ENCODE peak calls at places on chromosomes 11 and 22, in nine cellular contexts. One of them, this sample, is unnamed.

GRCh38 chr11:61910473-61911123 is 6.8 kb downstream of the RAB3IL1 start:
- DNase-seq in GM20000: no peak
- DNase-seq in stimulated activated CD8-positive, alpha-beta memory T cell treated with anti-CD3 and anti-CD28 coated beads, Interleukin-15, amount 100 ng/mL, for 48 hours: no peak
- DNase-seq in GM12878: no peak
- DNase-seq in Caki2: no peak
- DNase-seq in cardiac fibroblast: no peak
- DNase-seq in nucleus accumbens: no peak
- DNase-seq in NCI-H146: no peak
- DNase-seq in lung microvascular endothelial cell: no peak
- DNase-seq in this sample: no peak

GRCh38 chr11:46678741-46679130 is 21.7 kb downstream of the ARHGAP1 start:
- DNase-seq in Caki2: no peak
- DNase-seq in lung microvascular endothelial cell: no peak
- DNase-seq in cardiac fibroblast: no peak
- DNase-seq in NCI-H146: no peak
- DNase-seq in GM20000: no peak
- DNase-seq in GM12878: no peak
- DNase-seq in nucleus accumbens: no peak
- DNase-seq in stimulated activated CD8-positive, alpha-beta memory T cell treated with anti-CD3 and anti-CD28 coated beads, Interleukin-15, amount 100 ng/mL, for 48 hours: no peak
- DNase-seq in this sample: no peak

GRCh38 chr22:18110194-18110943 is at the start of gene TUBA8:
- DNase-seq in Caki2: peak; percentile 50
- DNase-seq in NCI-H146: peak; percentile 79
- DNase-seq in GM12878: no peak
- DNase-seq in lung microvascular endothelial cell: peak; percentile 45
- DNase-seq in stimulated activated CD8-positive, alpha-beta memory T cell treated with anti-CD3 and anti-CD28 coated beads, Interleukin-15, amount 100 ng/mL, for 48 hours: no peak
- DNase-seq in GM20000: peak; percentile 66
- DNase-seq in cardiac fibroblast: peak; percentile 35
- DNase-seq in nucleus accumbens: peak; percentile 19
- DNase-seq in this sample: peak; percentile 15

GRCh38 chr11:60098508-60098907 is 10.0 kb downstream of the MS4A2 start:
- DNase-seq in GM20000: no peak
- DNase-seq in stimulated activated CD8-positive, alpha-beta memory T cell treated with anti-CD3 and anti-CD28 coated beads, Interleukin-15, amount 100 ng/mL, for 48 hours: no peak
- DNase-seq in cardiac fibroblast: no peak
- DNase-seq in lung microvascular endothelial cell: peak; percentile 14
- DNase-seq in NCI-H146: no peak
- DNase-seq in Caki2: peak; percentile 17
- DNase-seq in nucleus accumbens: no peak
- DNase-seq in GM12878: no peak
- DNase-seq in this sample: no peak

GRCh38 chr22:25370322-25370721 is 150.9 kb downstream of the CRYBB2 start:
- DNase-seq in nucleus accumbens: no peak
- DNase-seq in lung microvascular endothelial cell: no peak
- DNase-seq in cardiac fibroblast: no peak
- DNase-seq in NCI-H146: no peak
- DNase-seq in GM12878: no peak
- DNase-seq in GM20000: no peak
- DNase-seq in Caki2: no peak
- DNase-seq in stimulated activated CD8-positive, alpha-beta memory T cell treated with anti-CD3 and anti-CD28 coated beads, Interleukin-15, amount 100 ng/mL, for 48 hours: no peak
- DNase-seq in this sample: no peak

GRCh38 chr11:11450744-11451362 is 97.8 kb upstream of the CSNK2A3 start:
- DNase-seq in nucleus accumbens: no peak
- DNase-seq in GM20000: no peak
- DNase-seq in NCI-H146: no peak
- DNase-seq in lung microvascular endothelial cell: no peak
- DNase-seq in stimulated activated CD8-positive, alpha-beta memory T cell treated with anti-CD3 and anti-CD28 coated beads, Interleukin-15, amount 100 ng/mL, for 48 hours: no peak
- DNase-seq in Caki2: peak; percentile 49
- DNase-seq in cardiac fibroblast: peak; percentile 24
- DNase-seq in GM12878: no peak
- DNase-seq in this sample: no peak

GRCh38 chr11:910589-911030 is at the start of gene CHID1:
- DNase-seq in cardiac fibroblast: peak; percentile 73
- DNase-seq in lung microvascular endothelial cell: peak; percentile 87
- DNase-seq in NCI-H146: peak; percentile 87
- DNase-seq in Caki2: peak; percentile 81
- DNase-seq in nucleus accumbens: peak; percentile 65
- DNase-seq in stimulated activated CD8-positive, alpha-beta memory T cell treated with anti-CD3 and anti-CD28 coated beads, Interleukin-15, amount 100 ng/mL, for 48 hours: peak; percentile 83
- DNase-seq in GM12878: no peak
- DNase-seq in GM20000: peak; percentile 100
- DNase-seq in this sample: peak; percentile 85

GRCh38 chr11:35242412-35242811 is 103.4 kb downstream of the CD44 start:
- DNase-seq in lung microvascular endothelial cell: no peak
- DNase-seq in GM20000: no peak
- DNase-seq in NCI-H146: no peak
- DNase-seq in Caki2: no peak
- DNase-seq in stimulated activated CD8-positive, alpha-beta memory T cell treated with anti-CD3 and anti-CD28 coated beads, Interleukin-15, amount 100 ng/mL, for 48 hours: no peak
- DNase-seq in cardiac fibroblast: peak; percentile 65
- DNase-seq in GM12878: no peak
- DNase-seq in nucleus accumbens: no peak
- DNase-seq in this sample: no peak

GRCh38 chr11:131945695-131946094 is 575.3 kb downstream of the NTM start:
- DNase-seq in lung microvascular endothelial cell: no peak
- DNase-seq in GM12878: no peak
- DNase-seq in GM20000: no peak
- DNase-seq in nucleus accumbens: no peak
- DNase-seq in stimulated activated CD8-positive, alpha-beta memory T cell treated with anti-CD3 and anti-CD28 coated beads, Interleukin-15, amount 100 ng/mL, for 48 hours: no peak
- DNase-seq in cardiac fibroblast: no peak
- DNase-seq in NCI-H146: no peak
- DNase-seq in Caki2: no peak
- DNase-seq in this sample: no peak

GRCh38 chr11:76209956-76210885 is 3.9 kb upstream of the WNT11 start:
- DNase-seq in GM20000: peak; percentile 63
- DNase-seq in lung microvascular endothelial cell: peak; percentile 83
- DNase-seq in NCI-H146: peak; percentile 75
- DNase-seq in stimulated activated CD8-positive, alpha-beta memory T cell treated with anti-CD3 and anti-CD28 coated beads, Interleukin-15, amount 100 ng/mL, for 48 hours: no peak
- DNase-seq in cardiac fibroblast: peak; percentile 72
- DNase-seq in Caki2: peak; percentile 42
- DNase-seq in GM12878: no peak
- DNase-seq in nucleus accumbens: no peak
- DNase-seq in this sample: peak; percentile 34

GRCh38 chr11:132977241-132977640 is 555.1 kb downstream of the OPCML start:
- DNase-seq in Caki2: no peak
- DNase-seq in stimulated activated CD8-positive, alpha-beta memory T cell treated with anti-CD3 and anti-CD28 coated beads, Interleukin-15, amount 100 ng/mL, for 48 hours: no peak
- DNase-seq in NCI-H146: no peak
- DNase-seq in GM12878: no peak
- DNase-seq in nucleus accumbens: no peak
- DNase-seq in GM20000: no peak
- DNase-seq in cardiac fibroblast: no peak
- DNase-seq in lung microvascular endothelial cell: no peak
- DNase-seq in this sample: no peak

GRCh38 chr11:16775604-16776283 is 37.3 kb downstream of the C11orf58 start:
- DNase-seq in nucleus accumbens: no peak
- DNase-seq in NCI-H146: no peak
- DNase-seq in GM12878: no peak
- DNase-seq in Caki2: no peak
- DNase-seq in stimulated activated CD8-positive, alpha-beta memory T cell treated with anti-CD3 and anti-CD28 coated beads, Interleukin-15, amount 100 ng/mL, for 48 hours: no peak
- DNase-seq in lung microvascular endothelial cell: no peak
- DNase-seq in GM20000: no peak
- DNase-seq in cardiac fibroblast: no peak
- DNase-seq in this sample: no peak

GRCh38 chr11:17382046-17382728 is 6.3 kb downstream of the KCNJ11 start:
- DNase-seq in NCI-H146: no peak
- DNase-seq in cardiac fibroblast: peak; percentile 58
- DNase-seq in nucleus accumbens: no peak
- DNase-seq in GM20000: no peak
- DNase-seq in lung microvascular endothelial cell: no peak
- DNase-seq in GM12878: no peak
- DNase-seq in Caki2: no peak
- DNase-seq in stimulated activated CD8-positive, alpha-beta memory T cell treated with anti-CD3 and anti-CD28 coated beads, Interleukin-15, amount 100 ng/mL, for 48 hours: no peak
- DNase-seq in this sample: no peak

GRCh38 chr11:39784873-39785272 is 1674.6 kb downstream of the LRRC4C start:
- DNase-seq in GM12878: no peak
- DNase-seq in cardiac fibroblast: no peak
- DNase-seq in stimulated activated CD8-positive, alpha-beta memory T cell treated with anti-CD3 and anti-CD28 coated beads, Interleukin-15, amount 100 ng/mL, for 48 hours: no peak
- DNase-seq in lung microvascular endothelial cell: no peak
- DNase-seq in nucleus accumbens: no peak
- DNase-seq in GM20000: no peak
- DNase-seq in NCI-H146: no peak
- DNase-seq in Caki2: no peak
- DNase-seq in this sample: no peak

GRCh38 chr11:26931248-26931631 is 62.7 kb upstream of the FIBIN start:
- DNase-seq in cardiac fibroblast: peak; percentile 58
- DNase-seq in Caki2: no peak
- DNase-seq in nucleus accumbens: no peak
- DNase-seq in lung microvascular endothelial cell: no peak
- DNase-seq in GM12878: no peak
- DNase-seq in stimulated activated CD8-positive, alpha-beta memory T cell treated with anti-CD3 and anti-CD28 coated beads, Interleukin-15, amount 100 ng/mL, for 48 hours: no peak
- DNase-seq in NCI-H146: no peak
- DNase-seq in GM20000: no peak
- DNase-seq in this sample: peak; percentile 35

GRCh38 chr11:128642571-128642970 is 51.3 kb upstream of the FLI1 start:
- DNase-seq in GM20000: no peak
- DNase-seq in GM12878: no peak
- DNase-seq in lung microvascular endothelial cell: no peak
- DNase-seq in stimulated activated CD8-positive, alpha-beta memory T cell treated with anti-CD3 and anti-CD28 coated beads, Interleukin-15, amount 100 ng/mL, for 48 hours: no peak
- DNase-seq in Caki2: no peak
- DNase-seq in cardiac fibroblast: no peak
- DNase-seq in NCI-H146: no peak
- DNase-seq in nucleus accumbens: no peak
- DNase-seq in this sample: no peak

GRCh38 chr22:35624547-35624946 is 7.4 kb upstream of the MB start:
- DNase-seq in stimulated activated CD8-positive, alpha-beta memory T cell treated with anti-CD3 and anti-CD28 coated beads, Interleukin-15, amount 100 ng/mL, for 48 hours: no peak
- DNase-seq in GM12878: no peak
- DNase-seq in NCI-H146: no peak
- DNase-seq in lung microvascular endothelial cell: no peak
- DNase-seq in cardiac fibroblast: no peak
- DNase-seq in GM20000: no peak
- DNase-seq in nucleus accumbens: no peak
- DNase-seq in Caki2: no peak
- DNase-seq in this sample: no peak

GRCh38 chr22:43995798-43996169 is 28.3 kb upstream of the PARVB start:
- DNase-seq in lung microvascular endothelial cell: no peak
- DNase-seq in GM20000: peak; percentile 19
- DNase-seq in Caki2: no peak
- DNase-seq in GM12878: no peak
- DNase-seq in stimulated activated CD8-positive, alpha-beta memory T cell treated with anti-CD3 and anti-CD28 coated beads, Interleukin-15, amount 100 ng/mL, for 48 hours: no peak
- DNase-seq in NCI-H146: no peak
- DNase-seq in cardiac fibroblast: no peak
- DNase-seq in nucleus accumbens: no peak
- DNase-seq in this sample: no peak

GRCh38 chr11:109037856-109038780 is 373.2 kb downstream of the DDX10 start:
- DNase-seq in stimulated activated CD8-positive, alpha-beta memory T cell treated with anti-CD3 and anti-CD28 coated beads, Interleukin-15, amount 100 ng/mL, for 48 hours: no peak
- DNase-seq in GM20000: no peak
- DNase-seq in cardiac fibroblast: peak; percentile 85
- DNase-seq in Caki2: no peak
- DNase-seq in lung microvascular endothelial cell: peak; percentile 31
- DNase-seq in nucleus accumbens: peak; percentile 12
- DNase-seq in NCI-H146: peak; percentile 11
- DNase-seq in GM12878: no peak
- DNase-seq in this sample: no peak

GRCh38 chr11:133228406-133229330 is 303.6 kb downstream of the OPCML start:
- DNase-seq in cardiac fibroblast: no peak
- DNase-seq in nucleus accumbens: no peak
- DNase-seq in stimulated activated CD8-positive, alpha-beta memory T cell treated with anti-CD3 and anti-CD28 coated beads, Interleukin-15, amount 100 ng/mL, for 48 hours: no peak
- DNase-seq in lung microvascular endothelial cell: no peak
- DNase-seq in Caki2: no peak
- DNase-seq in GM20000: no peak
- DNase-seq in GM12878: no peak
- DNase-seq in NCI-H146: peak; percentile 95
- DNase-seq in this sample: no peak

GRCh38 chr11:114317738-114318137 is 21.5 kb downstream of the NNMT start:
- DNase-seq in nucleus accumbens: no peak
- DNase-seq in Caki2: no peak
- DNase-seq in NCI-H146: peak; percentile 85
- DNase-seq in lung microvascular endothelial cell: no peak
- DNase-seq in GM20000: no peak
- DNase-seq in GM12878: no peak
- DNase-seq in stimulated activated CD8-positive, alpha-beta memory T cell treated with anti-CD3 and anti-CD28 coated beads, Interleukin-15, amount 100 ng/mL, for 48 hours: no peak
- DNase-seq in cardiac fibroblast: peak; percentile 64
- DNase-seq in this sample: peak; percentile 42

GRCh38 chr11:17428930-17429329 is 40.5 kb upstream of the KCNJ11 start:
- DNase-seq in Caki2: no peak
- DNase-seq in GM20000: no peak
- DNase-seq in NCI-H146: no peak
- DNase-seq in nucleus accumbens: no peak
- DNase-seq in stimulated activated CD8-positive, alpha-beta memory T cell treated with anti-CD3 and anti-CD28 coated beads, Interleukin-15, amount 100 ng/mL, for 48 hours: no peak
- DNase-seq in lung microvascular endothelial cell: no peak
- DNase-seq in cardiac fibroblast: no peak
- DNase-seq in GM12878: no peak
- DNase-seq in this sample: peak; percentile 38

GRCh38 chr11:2885017-2885675 is 429 bp downstream of the CDKN1C start:
- DNase-seq in GM12878: no peak
- DNase-seq in nucleus accumbens: peak; percentile 44
- DNase-seq in cardiac fibroblast: peak; percentile 25
- DNase-seq in stimulated activated CD8-positive, alpha-beta memory T cell treated with anti-CD3 and anti-CD28 coated beads, Interleukin-15, amount 100 ng/mL, for 48 hours: peak; percentile 18
- DNase-seq in GM20000: peak; percentile 78
- DNase-seq in Caki2: peak; percentile 46
- DNase-seq in NCI-H146: peak; percentile 53
- DNase-seq in lung microvascular endothelial cell: peak; percentile 80
- DNase-seq in this sample: peak; percentile 28

GRCh38 chr22:40653361-40653760 is 16.8 kb upstream of the MRTFA start:
- DNase-seq in nucleus accumbens: no peak
- DNase-seq in GM20000: no peak
- DNase-seq in GM12878: no peak
- DNase-seq in Caki2: no peak
- DNase-seq in stimulated activated CD8-positive, alpha-beta memory T cell treated with anti-CD3 and anti-CD28 coated beads, Interleukin-15, amount 100 ng/mL, for 48 hours: no peak
- DNase-seq in cardiac fibroblast: no peak
- DNase-seq in lung microvascular endothelial cell: no peak
- DNase-seq in NCI-H146: no peak
- DNase-seq in this sample: peak; percentile 18

GRCh38 chr11:2298795-2299747 is 2.6 kb downstream of the C11orf21 start:
- DNase-seq in cardiac fibroblast: peak; percentile 6
- DNase-seq in NCI-H146: peak; percentile 67
- DNase-seq in lung microvascular endothelial cell: peak; percentile 36
- DNase-seq in GM12878: no peak
- DNase-seq in stimulated activated CD8-positive, alpha-beta memory T cell treated with anti-CD3 and anti-CD28 coated beads, Interleukin-15, amount 100 ng/mL, for 48 hours: no peak
- DNase-seq in GM20000: no peak
- DNase-seq in Caki2: no peak
- DNase-seq in nucleus accumbens: no peak
- DNase-seq in this sample: peak; percentile 26

GRCh38 chr11:96963375-96963774 is 573.6 kb downstream of the JRKL start:
- DNase-seq in Caki2: no peak
- DNase-seq in NCI-H146: no peak
- DNase-seq in stimulated activated CD8-positive, alpha-beta memory T cell treated with anti-CD3 and anti-CD28 coated beads, Interleukin-15, amount 100 ng/mL, for 48 hours: no peak
- DNase-seq in GM12878: no peak
- DNase-seq in lung microvascular endothelial cell: no peak
- DNase-seq in cardiac fibroblast: no peak
- DNase-seq in GM20000: no peak
- DNase-seq in nucleus accumbens: no peak
- DNase-seq in this sample: no peak

GRCh38 chr11:64911689-64912088 is 5.3 kb downstream of the ATG2A start:
- DNase-seq in nucleus accumbens: no peak
- DNase-seq in cardiac fibroblast: no peak
- DNase-seq in stimulated activated CD8-positive, alpha-beta memory T cell treated with anti-CD3 and anti-CD28 coated beads, Interleukin-15, amount 100 ng/mL, for 48 hours: no peak
- DNase-seq in Caki2: no peak
- DNase-seq in lung microvascular endothelial cell: no peak
- DNase-seq in GM12878: no peak
- DNase-seq in GM20000: no peak
- DNase-seq in NCI-H146: no peak
- DNase-seq in this sample: peak; percentile 38

GRCh38 chr11:12126352-12127019 is 16.1 kb downstream of the MICAL2 start:
- DNase-seq in cardiac fibroblast: peak; percentile 93
- DNase-seq in Caki2: no peak
- DNase-seq in GM12878: no peak
- DNase-seq in GM20000: no peak
- DNase-seq in lung microvascular endothelial cell: no peak
- DNase-seq in NCI-H146: no peak
- DNase-seq in stimulated activated CD8-positive, alpha-beta memory T cell treated with anti-CD3 and anti-CD28 coated beads, Interleukin-15, amount 100 ng/mL, for 48 hours: no peak
- DNase-seq in nucleus accumbens: no peak
- DNase-seq in this sample: no peak

GRCh38 chr22:30015846-30016245 is 64.4 kb upstream of the HORMAD2 start:
- DNase-seq in nucleus accumbens: no peak
- DNase-seq in NCI-H146: no peak
- DNase-seq in Caki2: no peak
- DNase-seq in stimulated activated CD8-positive, alpha-beta memory T cell treated with anti-CD3 and anti-CD28 coated beads, Interleukin-15, amount 100 ng/mL, for 48 hours: no peak
- DNase-seq in GM20000: no peak
- DNase-seq in GM12878: no peak
- DNase-seq in lung microvascular endothelial cell: no peak
- DNase-seq in cardiac fibroblast: peak; percentile 83
- DNase-seq in this sample: no peak

GRCh38 chr11:67119577-67120391 is 721 bp downstream of the KDM2A start:
- DNase-seq in lung microvascular endothelial cell: peak; percentile 46
- DNase-seq in NCI-H146: peak; percentile 40
- DNase-seq in cardiac fibroblast: peak; percentile 21
- DNase-seq in Caki2: no peak
- DNase-seq in GM12878: no peak
- DNase-seq in GM20000: peak; percentile 62
- DNase-seq in nucleus accumbens: peak; percentile 15
- DNase-seq in stimulated activated CD8-positive, alpha-beta memory T cell treated with anti-CD3 and anti-CD28 coated beads, Interleukin-15, amount 100 ng/mL, for 48 hours: no peak
- DNase-seq in this sample: peak; percentile 43

GRCh38 chr22:24565077-24565476 is 9.3 kb downstream of the SNRPD3 start:
- DNase-seq in NCI-H146: no peak
- DNase-seq in GM20000: no peak
- DNase-seq in Caki2: no peak
- DNase-seq in stimulated activated CD8-positive, alpha-beta memory T cell treated with anti-CD3 and anti-CD28 coated beads, Interleukin-15, amount 100 ng/mL, for 48 hours: no peak
- DNase-seq in lung microvascular endothelial cell: no peak
- DNase-seq in GM12878: no peak
- DNase-seq in nucleus accumbens: no peak
- DNase-seq in cardiac fibroblast: no peak
- DNase-seq in this sample: no peak

This sample was measured in NCI-H82.